ENCODE peak calls at places on chromosome 4, in six cellular contexts. One of them, this sample, is unnamed.
A peak's percentile ranks its signal among the peaks of the same experiment; 100 is the strongest.

GRCh38 chr4:65538571-65538970 is 131.7 kb downstream of the EPHA5 start:
- DNase-seq in NCI-H1092 treated with DMSO at 0.1 percent for 48 hours: no peak
- DNase-seq in activated CD4-positive, alpha-beta T cell treated with anti-CD3 and anti-CD28 coated beads, Interleukin-2, amount 50 U/mL, for 1 hour: no peak
- DNase-seq in kidney: no peak
- DNase-seq in T-helper 9 cell: no peak
- DNase-seq in stimulated activated CD4-positive, alpha-beta T cell treated with anti-CD3 and anti-CD28 coated beads, Interleukin-12 subunit alpha, Interleukin-12 subunit beta, amount 100 ng/mL, for 4 hours: no peak
- DNase-seq in this sample: no peak

GRCh38 chr4:183601381-183601780 is 57.6 kb downstream of the RWDD4 start:
- DNase-seq in activated CD4-positive, alpha-beta T cell treated with anti-CD3 and anti-CD28 coated beads, Interleukin-2, amount 50 U/mL, for 1 hour: no peak
- DNase-seq in stimulated activated CD4-positive, alpha-beta T cell treated with anti-CD3 and anti-CD28 coated beads, Interleukin-12 subunit alpha, Interleukin-12 subunit beta, amount 100 ng/mL, for 4 hours: no peak
- DNase-seq in T-helper 9 cell: no peak
- DNase-seq in kidney: no peak
- DNase-seq in NCI-H1092 treated with DMSO at 0.1 percent for 48 hours: no peak
- DNase-seq in this sample: no peak

GRCh38 chr4:155889036-155889793 is 14.3 kb upstream of the TDO2 start:
- DNase-seq in activated CD4-positive, alpha-beta T cell treated with anti-CD3 and anti-CD28 coated beads, Interleukin-2, amount 50 U/mL, for 1 hour: no peak
- DNase-seq in NCI-H1092 treated with DMSO at 0.1 percent for 48 hours: no peak
- DNase-seq in kidney: no peak
- DNase-seq in stimulated activated CD4-positive, alpha-beta T cell treated with anti-CD3 and anti-CD28 coated beads, Interleukin-12 subunit alpha, Interleukin-12 subunit beta, amount 100 ng/mL, for 4 hours: no peak
- DNase-seq in T-helper 9 cell: no peak
- DNase-seq in this sample: no peak

GRCh38 chr4:44736900-44737299 is 10.5 kb upstream of the GNPDA2 start:
- DNase-seq in NCI-H1092 treated with DMSO at 0.1 percent for 48 hours: no peak
- DNase-seq in kidney: no peak
- DNase-seq in T-helper 9 cell: no peak
- DNase-seq in stimulated activated CD4-positive, alpha-beta T cell treated with anti-CD3 and anti-CD28 coated beads, Interleukin-12 subunit alpha, Interleukin-12 subunit beta, amount 100 ng/mL, for 4 hours: no peak
- DNase-seq in activated CD4-positive, alpha-beta T cell treated with anti-CD3 and anti-CD28 coated beads, Interleukin-2, amount 50 U/mL, for 1 hour: no peak
- DNase-seq in this sample: no peak

GRCh38 chr4:162685401-162685800 is 481.3 kb downstream of the NAF1 start:
- DNase-seq in kidney: no peak
- DNase-seq in T-helper 9 cell: no peak
- DNase-seq in activated CD4-positive, alpha-beta T cell treated with anti-CD3 and anti-CD28 coated beads, Interleukin-2, amount 50 U/mL, for 1 hour: no peak
- DNase-seq in stimulated activated CD4-positive, alpha-beta T cell treated with anti-CD3 and anti-CD28 coated beads, Interleukin-12 subunit alpha, Interleukin-12 subunit beta, amount 100 ng/mL, for 4 hours: no peak
- DNase-seq in NCI-H1092 treated with DMSO at 0.1 percent for 48 hours: no peak
- DNase-seq in this sample: no peak

GRCh38 chr4:37989398-37990260 is 29.4 kb downstream of the PTTG2 start:
- DNase-seq in stimulated activated CD4-positive, alpha-beta T cell treated with anti-CD3 and anti-CD28 coated beads, Interleukin-12 subunit alpha, Interleukin-12 subunit beta, amount 100 ng/mL, for 4 hours: no peak
- DNase-seq in activated CD4-positive, alpha-beta T cell treated with anti-CD3 and anti-CD28 coated beads, Interleukin-2, amount 50 U/mL, for 1 hour: no peak
- DNase-seq in kidney: no peak
- DNase-seq in NCI-H1092 treated with DMSO at 0.1 percent for 48 hours: no peak
- DNase-seq in T-helper 9 cell: no peak
- DNase-seq in this sample: no peak

GRCh38 chr4:139144911-139145551 is 32.0 kb downstream of the ELF2 start:
- DNase-seq in stimulated activated CD4-positive, alpha-beta T cell treated with anti-CD3 and anti-CD28 coated beads, Interleukin-12 subunit alpha, Interleukin-12 subunit beta, amount 100 ng/mL, for 4 hours: no peak
- DNase-seq in T-helper 9 cell: no peak
- DNase-seq in kidney: no peak
- DNase-seq in NCI-H1092 treated with DMSO at 0.1 percent for 48 hours: peak; percentile 9
- DNase-seq in activated CD4-positive, alpha-beta T cell treated with anti-CD3 and anti-CD28 coated beads, Interleukin-2, amount 50 U/mL, for 1 hour: peak; percentile 4
- DNase-seq in this sample: no peak

GRCh38 chr4:98601719-98602118 is 56.7 kb downstream of the TSPAN5 start:
- DNase-seq in stimulated activated CD4-positive, alpha-beta T cell treated with anti-CD3 and anti-CD28 coated beads, Interleukin-12 subunit alpha, Interleukin-12 subunit beta, amount 100 ng/mL, for 4 hours: no peak
- DNase-seq in activated CD4-positive, alpha-beta T cell treated with anti-CD3 and anti-CD28 coated beads, Interleukin-2, amount 50 U/mL, for 1 hour: no peak
- DNase-seq in T-helper 9 cell: no peak
- DNase-seq in kidney: no peak
- DNase-seq in NCI-H1092 treated with DMSO at 0.1 percent for 48 hours: no peak
- DNase-seq in this sample: no peak

GRCh38 chr4:48141048-48141447 is 7.0 kb upstream of the TXK start:
- DNase-seq in stimulated activated CD4-positive, alpha-beta T cell treated with anti-CD3 and anti-CD28 coated beads, Interleukin-12 subunit alpha, Interleukin-12 subunit beta, amount 100 ng/mL, for 4 hours: no peak
- DNase-seq in NCI-H1092 treated with DMSO at 0.1 percent for 48 hours: peak; percentile 35
- DNase-seq in T-helper 9 cell: no peak
- DNase-seq in activated CD4-positive, alpha-beta T cell treated with anti-CD3 and anti-CD28 coated beads, Interleukin-2, amount 50 U/mL, for 1 hour: no peak
- DNase-seq in kidney: no peak
- DNase-seq in this sample: no peak

GRCh38 chr4:182536221-182536620 is 293.0 kb downstream of the TENM3 start:
- DNase-seq in activated CD4-positive, alpha-beta T cell treated with anti-CD3 and anti-CD28 coated beads, Interleukin-2, amount 50 U/mL, for 1 hour: no peak
- DNase-seq in stimulated activated CD4-positive, alpha-beta T cell treated with anti-CD3 and anti-CD28 coated beads, Interleukin-12 subunit alpha, Interleukin-12 subunit beta, amount 100 ng/mL, for 4 hours: no peak
- DNase-seq in T-helper 9 cell: no peak
- DNase-seq in NCI-H1092 treated with DMSO at 0.1 percent for 48 hours: no peak
- DNase-seq in kidney: no peak
- DNase-seq in this sample: no peak

GRCh38 chr4:77220841-77221613 is 64.0 kb downstream of the CCNG2 start:
- DNase-seq in kidney: no peak
- DNase-seq in NCI-H1092 treated with DMSO at 0.1 percent for 48 hours: no peak
- DNase-seq in stimulated activated CD4-positive, alpha-beta T cell treated with anti-CD3 and anti-CD28 coated beads, Interleukin-12 subunit alpha, Interleukin-12 subunit beta, amount 100 ng/mL, for 4 hours: no peak
- DNase-seq in activated CD4-positive, alpha-beta T cell treated with anti-CD3 and anti-CD28 coated beads, Interleukin-2, amount 50 U/mL, for 1 hour: no peak
- DNase-seq in T-helper 9 cell: no peak
- DNase-seq in this sample: no peak

GRCh38 chr4:6520978-6521377 is 48.6 kb upstream of the PPP2R2C start:
- DNase-seq in stimulated activated CD4-positive, alpha-beta T cell treated with anti-CD3 and anti-CD28 coated beads, Interleukin-12 subunit alpha, Interleukin-12 subunit beta, amount 100 ng/mL, for 4 hours: no peak
- DNase-seq in kidney: no peak
- DNase-seq in NCI-H1092 treated with DMSO at 0.1 percent for 48 hours: no peak
- DNase-seq in activated CD4-positive, alpha-beta T cell treated with anti-CD3 and anti-CD28 coated beads, Interleukin-2, amount 50 U/mL, for 1 hour: no peak
- DNase-seq in T-helper 9 cell: no peak
- DNase-seq in this sample: no peak

This sample was measured in chondrocyte.